ENCODE peak calls at places on chromosomes 12 and 14, in eight cellular contexts. X is caudate nucleus; R is HCT116; Q is activated naive CD8-positive, alpha-beta T cell treated with anti-CD3 and anti-CD28 coated beads, Interleukin-2, amount 50 U/mL, for 16 hours; U is activated gamma-delta T cell treated with Interleukin-2 at 50 U/mL for 16 hours; I is K562; J is fibroblast of mammary gland; G is right cardiac atrium. H is an unnamed sample.

GRCh38 chr14:23148596-23149249 is 29.7 kb upstream of the CEBPE start:
- DNase-seq in X (no peak), Q (no peak), G (no peak), U (no peak), R (no peak), J (peak; percentile 60), I (no peak), H (no peak)

GRCh38 chr12:92244036-92244435 is 98.4 kb upstream of the BTG1 start:
- DNase-seq in U (no peak), Q (no peak), I (no peak), R (no peak), G (no peak), J (peak; percentile 82), X (no peak), H (no peak)

GRCh38 chr12:49557187-49557916 is 10.6 kb downstream of the MCRS1 start:
- DNase-seq in G (no peak), X (no peak), I (no peak), R (no peak), J (no peak), Q (no peak), U (no peak), H (no peak)

GRCh38 chr12:32448581-32448980 is 49.2 kb downstream of the FGD4 start:
- DNase-seq in Q (no peak), G (no peak), R (no peak), U (no peak), X (no peak), J (peak; percentile 19), I (peak; percentile 14), H (no peak)

GRCh38 chr14:65958664-65959562 is 527.3 kb upstream of the CCDC196 start:
- DNase-seq in I (peak; percentile 30), Q (no peak), J (peak; percentile 45), U (no peak), G (no peak), R (peak; percentile 15), X (no peak), H (no peak)

GRCh38 chr14:105026789-105027563 is 6.1 kb upstream of the CDCA4 start:
- DNase-seq in I (no peak), R (peak; percentile 37), G (no peak), X (no peak), J (peak; percentile 80), U (no peak), Q (no peak), H (no peak)

GRCh38 chr12:104632724-104633181 is 176.0 kb downstream of the CHST11 start:
- DNase-seq in I (no peak), X (no peak), J (peak; percentile 82), Q (no peak), R (no peak), G (no peak), U (no peak), H (no peak)

GRCh38 chr14:36524874-36525745 is 5.1 kb upstream of the NKX2-1 start:
- DNase-seq in I (peak; percentile 57), R (peak; percentile 65), J (peak; percentile 32), U (no peak), G (no peak), Q (no peak), X (no peak), H (no peak)

GRCh38 chr14:70808023-70808401 is 1.3 kb downstream of the MAP3K9 start:
- DNase-seq in G (no peak), Q (peak; percentile 16), R (peak; percentile 59), U (peak; percentile 55), J (no peak), X (peak; percentile 16), I (no peak), H (peak; percentile 61)

GRCh38 chr12:70487440-70487839 is 121.3 kb downstream of the KCNMB4 start:
- DNase-seq in J (no peak), Q (no peak), G (no peak), X (no peak), R (no peak), I (no peak), U (no peak), H (no peak)

GRCh38 chr14:76947078-76947837 is 81.2 kb downstream of the IRF2BPL start:
- DNase-seq in X (peak; percentile 87), I (peak; percentile 81), J (peak; percentile 86), Q (peak; percentile 50), R (peak; percentile 87), G (peak; percentile 91), U (peak; percentile 70), H (peak; percentile 81)

GRCh38 chr14:74324945-74325361 is 22.2 kb upstream of the ABCD4 start:
- DNase-seq in J (peak; percentile 53), X (no peak), Q (no peak), U (no peak), I (no peak), G (no peak), R (no peak), H (no peak)

GRCh38 chr14:92451245-92451644 is 62.3 kb upstream of the RIN3 start:
- DNase-seq in U (no peak), G (no peak), J (no peak), R (no peak), I (no peak), Q (no peak), X (no peak), H (no peak)

GRCh38 chr12:98399532-98399931 is 115.9 kb upstream of the TMPO start:
- DNase-seq in U (peak; percentile 64), J (peak; percentile 74), Q (peak; percentile 14), G (peak; percentile 41), I (peak; percentile 86), R (peak; percentile 82), X (no peak), H (peak; percentile 64)

GRCh38 chr12:18864900-18865561 is 127.1 kb downstream of the CAPZA3 start:
- DNase-seq in R (no peak), Q (no peak), G (no peak), U (no peak), I (peak; percentile 8), J (peak; percentile 93), X (no peak), H (no peak)

GRCh38 chr12:32151081-32151480 is 44.4 kb downstream of the BICD1 start:
- DNase-seq in I (no peak), Q (no peak), J (no peak), G (no peak), X (no peak), U (no peak), R (no peak), H (no peak)

GRCh38 chr14:35480119-35480769 is 53.7 kb upstream of the INSM2 start:
- DNase-seq in G (no peak), I (no peak), R (no peak), U (no peak), Q (no peak), J (peak; percentile 20), X (no peak), H (no peak)

GRCh38 chr12:124385219-124385969 is 90.5 kb downstream of the RFLNA start:
- DNase-seq in G (no peak), X (no peak), I (no peak), Q (no peak), R (no peak), J (peak; percentile 83), U (no peak), H (no peak)

GRCh38 chr14:77187649-77188012 is 6.0 kb downstream of the TMEM63C start:
- DNase-seq in R (no peak), U (no peak), Q (no peak), X (no peak), I (no peak), J (no peak), G (no peak), H (no peak)

GRCh38 chr14:53894456-53894855 is 62.2 kb downstream of the BMP4 start:
- DNase-seq in I (no peak), Q (no peak), X (no peak), J (peak; percentile 71), U (no peak), G (no peak), R (no peak), H (no peak)

GRCh38 chr12:49540229-49541139 is 1.7 kb downstream of the KCNH3 start:
- DNase-seq in R (no peak), Q (no peak), J (no peak), U (no peak), G (no peak), X (no peak), I (no peak), H (no peak)

GRCh38 chr12:123843912-123844748 is 82.0 kb downstream of the DNAH10 start:
- DNase-seq in Q (no peak), G (no peak), X (no peak), U (no peak), R (no peak), J (no peak), I (peak; percentile 39), H (no peak)

GRCh38 chr14:54348001-54348611 is 48.7 kb upstream of the CDKN3 start:
- DNase-seq in X (no peak), Q (no peak), I (peak; percentile 65), U (no peak), G (no peak), R (peak; percentile 44), J (peak; percentile 53), H (no peak)